ENCODE peak calls at places on chromosomes 3 and 15, in four cellular contexts. One of them, this sample, is unnamed.

GRCh38 chr15:78422571-78423340 is 15.3 kb upstream of the IREB2 start:
- DNase-seq in head of caudate nucleus: peak; percentile 67
- DNase-seq in fibroblast of mammary gland: peak; percentile 56
- DNase-seq in putamen: peak; percentile 34
- DNase-seq in this sample: peak; percentile 62

GRCh38 chr3:58526124-58526957 is 10.6 kb downstream of the ACOX2 start:
- DNase-seq in head of caudate nucleus: no peak
- DNase-seq in fibroblast of mammary gland: peak; percentile 96
- DNase-seq in putamen: no peak
- DNase-seq in this sample: no peak

GRCh38 chr3:153372326-153372725 is 210.3 kb downstream of the RAP2B start:
- DNase-seq in head of caudate nucleus: no peak
- DNase-seq in fibroblast of mammary gland: peak; percentile 90
- DNase-seq in putamen: no peak
- DNase-seq in this sample: no peak

GRCh38 chr3:143720381-143720780 is 127.9 kb downstream of the SLC9A9 start:
- DNase-seq in head of caudate nucleus: no peak
- DNase-seq in fibroblast of mammary gland: no peak
- DNase-seq in putamen: no peak
- DNase-seq in this sample: no peak

GRCh38 chr3:39170461-39170860 is 17.1 kb upstream of the CSRNP1 start:
- DNase-seq in head of caudate nucleus: no peak
- DNase-seq in fibroblast of mammary gland: no peak
- DNase-seq in putamen: no peak
- DNase-seq in this sample: no peak

GRCh38 chr3:48765376-48765775 is 48.4 kb upstream of the IP6K2 start:
- DNase-seq in head of caudate nucleus: no peak
- DNase-seq in fibroblast of mammary gland: peak; percentile 22
- DNase-seq in putamen: no peak
- DNase-seq in this sample: no peak

GRCh38 chr3:30496496-30496966 is 109.9 kb upstream of the TGFBR2 start:
- DNase-seq in head of caudate nucleus: peak; percentile 20
- DNase-seq in fibroblast of mammary gland: peak; percentile 84
- DNase-seq in putamen: no peak
- DNase-seq in this sample: no peak

GRCh38 chr3:14676881-14677280 is 1.9 kb downstream of the C3orf20 start:
- DNase-seq in head of caudate nucleus: no peak
- DNase-seq in fibroblast of mammary gland: no peak
- DNase-seq in putamen: no peak
- DNase-seq in this sample: no peak

GRCh38 chr15:52351206-52351907 is 55.8 kb upstream of the MYO5C start:
- DNase-seq in head of caudate nucleus: no peak
- DNase-seq in fibroblast of mammary gland: peak; percentile 52
- DNase-seq in putamen: no peak
- DNase-seq in this sample: no peak

GRCh38 chr3:39870706-39871105 is 61.3 kb downstream of the MYRIP start:
- DNase-seq in head of caudate nucleus: no peak
- DNase-seq in fibroblast of mammary gland: peak; percentile 12
- DNase-seq in putamen: no peak
- DNase-seq in this sample: no peak

GRCh38 chr15:76309561-76310330 is 1.5 kb downstream of the ETFA start:
- DNase-seq in head of caudate nucleus: no peak
- DNase-seq in fibroblast of mammary gland: peak; percentile 9
- DNase-seq in putamen: no peak
- DNase-seq in this sample: no peak

GRCh38 chr3:148682997-148683396 is 14.7 kb upstream of the AGTR1 start:
- DNase-seq in head of caudate nucleus: no peak
- DNase-seq in fibroblast of mammary gland: no peak
- DNase-seq in putamen: no peak
- DNase-seq in this sample: no peak